ENCODE peak calls at places on chromosomes 6 and 20, in six cellular contexts. O, W, U, J, C and T are unnamed samples. For H3K36me3, the result is how much of the 10 kb centered on the place peaks cover.

GRCh38 chr6:146859206-146859605 is 260.4 kb downstream of the ADGB start:
- DNase-seq in O (no peak), W (no peak), U (no peak), J (no peak), C (no peak), T (no peak)

GRCh38 chr6:49772296-49772695 is 14.8 kb downstream of the PGK2 start:
- DNase-seq in O (no peak), W (no peak), U (no peak), J (no peak), C (no peak), T (no peak)

GRCh38 chr6:25056130-25056529 is 120.4 kb upstream of the RIPOR2 start:
- DNase-seq in O (no peak), W (no peak), U (no peak), J (no peak), C (no peak), T (peak)

GRCh38 chr6:142728910-142729481 is 216.0 kb downstream of the HIVEP2 start:
- DNase-seq in O (no peak), W (no peak), U (no peak), J (peak), C (no peak), T (no peak)

GRCh38 chr20:20364747-20365558 is 3.0 kb upstream of the INSM1 start:
- DNase-seq in O (no peak), W (no peak), U (no peak), J (no peak), C (peak), T (no peak)

GRCh38 chr6:26474439-26474881 is 16.7 kb downstream of the BTN2A1 start:
- DNase-seq in O (no peak), W (no peak), U (no peak), J (no peak), C (no peak), T (no peak)

GRCh38 chr20:43448748-43449535 is 8.8 kb upstream of the SRSF6 start:
- DNase-seq in O (no peak), W (no peak), U (no peak), J (no peak), C (peak), T (peak)

GRCh38 chr6:133980168-133980567 is 27.1 kb downstream of the TBPL1 start:
- DNase-seq in O (no peak), W (no peak), U (no peak), J (no peak), C (no peak), T (no peak)

GRCh38 chr20:6993016-6993415 is 225.5 kb downstream of the BMP2 start:
- DNase-seq in O (no peak), W (no peak), U (no peak), J (peak), C (no peak), T (no peak)

GRCh38 chr20:14193885-14194284 is 143.5 kb downstream of the FLRT3 start:
- DNase-seq in O (no peak), W (no peak), U (no peak), J (no peak), C (peak), T (no peak)

GRCh38 chr20:2470051-2470431 is 548 bp downstream of the SNRPB start:
- DNase-seq in O (peak), W (no peak), U (peak), J (peak), C (peak), T (peak)

GRCh38 chr6:10421508-10422281 is 6.8 kb upstream of the TFAP2A start:
- DNase-seq in O (no peak), W (no peak), U (no peak), J (no peak), C (no peak), T (no peak)

GRCh38 chr20:11204926-11205768 is 531.3 kb upstream of the JAG1 start:
- DNase-seq in O (peak), W (no peak), U (peak), J (no peak), C (peak), T (peak)

GRCh38 chr6:135073217-135073616 is 18.6 kb upstream of the HBS1L start:
- DNase-seq in O (no peak), W (no peak), U (no peak), J (no peak), C (no peak), T (no peak)

GRCh38 chr6:135073757-135074393 is 19.3 kb upstream of the HBS1L start:
- DNase-seq in O (no peak), W (no peak), U (no peak), J (no peak), C (no peak), T (no peak)

GRCh38 chr6:135072753-135073152 is 18.1 kb upstream of the HBS1L start:
- DNase-seq in O (no peak), W (no peak), U (no peak), J (no peak), C (no peak), T (no peak)

GRCh38 chr6:135075018-135075417 is 20.4 kb upstream of the HBS1L start:
- DNase-seq in O (no peak), W (no peak), U (no peak), J (no peak), C (no peak), T (no peak)
- TF ChIP-seq CTCF in O (no peak), W (no peak), U (no peak), J (peak), C (peak), T (no peak)

GRCh38 chr6:151018911-151019795 is 153.7 kb downstream of the MTHFD1L start:
- DNase-seq in O (no peak), W (no peak), U (no peak), J (no peak), C (no peak), T (no peak)

GRCh38 chr6:151014404-151015150 is 149.1 kb downstream of the MTHFD1L start:
- DNase-seq in O (peak), W (peak), U (peak), J (peak), C (peak), T (peak)

GRCh38 chr6:151018035-151018434 is 152.5 kb downstream of the MTHFD1L start:
- DNase-seq in O (no peak), W (no peak), U (no peak), J (peak), C (no peak), T (no peak)

GRCh38 chr6:151015320-151015719 is 149.8 kb downstream of the MTHFD1L start:
- DNase-seq in O (no peak), W (no peak), U (no peak), J (no peak), C (no peak), T (no peak)

GRCh38 chr6:151016107-151016506 is 150.6 kb downstream of the MTHFD1L start:
- DNase-seq in O (no peak), W (no peak), U (no peak), J (no peak), C (no peak), T (no peak)
- H3K36me3 ChIP-seq in O (under half), W (under half), U (under half), J (under half), C (under half), T (under half)

GRCh38 chr6:38273325-38273724 is 366.4 kb downstream of the BTBD9 start:
- DNase-seq in O (no peak), W (no peak), U (no peak), J (no peak), C (peak), T (no peak)

GRCh38 chr6:38272222-38272621 is 367.5 kb downstream of the BTBD9 start:
- DNase-seq in O (no peak), W (no peak), U (no peak), J (no peak), C (no peak), T (no peak)

GRCh38 chr6:38270367-38270766 is 369.4 kb downstream of the BTBD9 start:
- DNase-seq in O (no peak), W (no peak), U (no peak), J (no peak), C (no peak), T (no peak)

GRCh38 chr6:38269773-38270172 is 370.0 kb downstream of the BTBD9 start:
- DNase-seq in O (no peak), W (no peak), U (no peak), J (no peak), C (no peak), T (no peak)

GRCh38 chr6:38271081-38271480 is 368.6 kb downstream of the BTBD9 start:
- DNase-seq in O (no peak), W (no peak), U (no peak), J (no peak), C (no peak), T (no peak)
- TF ChIP-seq CTCF in O (no peak), W (no peak), U (no peak), J (no peak), C (no peak), T (no peak)

DNA sequence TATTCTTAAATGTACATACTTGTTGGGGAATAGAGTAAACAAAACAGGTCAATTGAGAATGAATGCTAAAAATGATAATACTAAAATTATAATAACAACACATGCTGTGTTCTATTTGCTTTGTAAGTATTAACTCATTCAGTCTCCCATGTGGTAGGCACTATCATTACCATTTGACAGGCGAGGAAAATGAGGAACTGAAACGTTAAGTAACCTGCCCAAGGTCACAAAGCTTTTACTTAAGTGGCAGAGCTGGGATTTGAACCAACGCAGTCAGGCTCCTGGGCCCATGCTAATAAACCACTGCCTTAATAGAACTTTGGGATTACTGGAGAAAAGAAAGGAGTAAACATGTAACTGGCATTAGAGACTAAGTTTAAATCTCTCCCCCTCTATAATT is 3.8 kb downstream of the NSFL1C start:
- DNase-seq in O (no peak), W (no peak), U (no peak), J (no peak), C (no peak), T (no peak)
- H3K36me3 ChIP-seq in O (under half), W (half or more), U (under half), J (under half), C (under half), T (under half)

GRCh38 chr6:161444464-161444863 is 170.6 kb upstream of the AGPAT4 start:
- DNase-seq in O (no peak), W (no peak), U (peak), J (no peak), C (peak), T (no peak)
- TF ChIP-seq CTCF in O (peak), W (no peak), U (peak), J (no peak), C (peak), T (no peak)